ENCODE peak calls at places on chromosomes 11 and 22, in eight cellular contexts. K, F, E, X, S, A, P and C are unnamed samples.

GRCh38 chr22:42396621-42397331 is 35.4 kb downstream of the NFAM1 start:
- DNase-seq in K (no peak), F (no peak), E (no peak), X (no peak), S (no peak), A (no peak), P (peak), C (peak)

GRCh38 chr11:83583953-83584352 is 297.8 kb upstream of the CCDC90B start:
- DNase-seq in K (peak), F (no peak), E (no peak), X (no peak), S (peak), A (no peak), P (no peak), C (no peak)

GRCh38 chr11:61589961-61590360 is 9.1 kb upstream of the SYT7 start:
- DNase-seq in K (no peak), F (no peak), E (no peak), X (no peak), S (no peak), A (no peak), P (no peak), C (no peak)

GRCh38 chr11:36487619-36488018 is 22.5 kb downstream of the TRAF6 start:
- DNase-seq in K (no peak), F (no peak), E (no peak), X (no peak), S (no peak), A (no peak), P (no peak), C (no peak)

GRCh38 chr11:61928606-61929005 is 11.2 kb upstream of the RAB3IL1 start:
- DNase-seq in K (no peak), F (no peak), E (no peak), X (no peak), S (peak), A (no peak), P (no peak), C (no peak)

GRCh38 chr11:47980907-47981621 is 705 bp downstream of the PTPRJ start:
- DNase-seq in K (peak), F (peak), E (peak), X (peak), S (peak), A (peak), P (no peak), C (no peak)

GRCh38 chr11:70783356-70783755 is 385.0 kb downstream of the CTTN start:
- DNase-seq in K (no peak), F (no peak), E (no peak), X (no peak), S (peak), A (no peak), P (no peak), C (no peak)

GRCh38 chr11:74025467-74026166 is 16.7 kb upstream of the UCP3 start:
- DNase-seq in K (peak), F (no peak), E (no peak), X (no peak), S (peak), A (no peak), P (no peak), C (no peak)

GRCh38 chr11:363948-364761 is 5.1 kb upstream of the B4GALNT4 start:
- DNase-seq in K (peak), F (peak), E (peak), X (no peak), S (no peak), A (no peak), P (no peak), C (peak)

GRCh38 chr11:45918331-45918941 is 759 bp upstream of the PEX16 start:
- DNase-seq in K (peak), F (peak), E (peak), X (peak), S (peak), A (peak), P (peak), C (peak)

GRCh38 chr11:35404397-35404775 is 15.0 kb downstream of the SLC1A2 start:
- DNase-seq in K (peak), F (peak), E (peak), X (no peak), S (peak), A (peak), P (peak), C (no peak)
- TF ChIP-seq CTCF in K (peak), F (peak), E (peak), X (no peak), S (peak), A (peak), P (peak), C (no peak)

DNA sequence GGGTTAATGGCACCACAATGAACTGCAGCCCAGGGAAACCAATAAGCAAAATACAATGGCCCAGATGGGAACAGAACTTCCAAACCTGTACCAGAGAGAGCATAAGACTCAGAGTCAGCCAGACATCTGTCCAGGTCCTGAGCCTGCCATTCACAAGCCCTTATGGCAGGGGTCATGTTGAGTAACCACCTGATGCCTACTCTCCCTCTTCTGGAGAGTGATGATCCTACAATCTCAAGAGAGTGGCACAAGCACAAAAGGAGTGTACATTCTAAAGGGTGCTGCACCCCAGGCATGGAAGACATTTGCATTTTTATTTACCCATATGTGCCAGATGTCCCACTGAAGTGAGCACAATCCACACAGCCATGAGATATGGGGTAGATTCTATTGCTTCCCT is 10.6 kb downstream of the TENM4 start:
- DNase-seq in K (no peak), F (no peak), E (no peak), X (no peak), S (no peak), A (no peak), P (no peak), C (no peak)
- TF ChIP-seq CTCF in K (peak), F (no peak), E (no peak), X (no peak), S (no peak), A (peak), P (no peak), C (no peak)

GRCh38 chr11:37712246-37712645 is 1114.2 kb upstream of the RAG2 start:
- DNase-seq in K (peak), F (peak), E (no peak), X (no peak), S (peak), A (peak), P (no peak), C (no peak)
- TF ChIP-seq CTCF in K (peak), F (peak), E (peak), X (no peak), S (peak), A (peak), P (no peak), C (no peak)

GRCh38 chr11:43685483-43685882 is 4.9 kb downstream of the HSD17B12 start:
- DNase-seq in K (peak), F (no peak), E (no peak), X (no peak), S (no peak), A (no peak), P (no peak), C (no peak)
- TF ChIP-seq CTCF in K (peak), F (no peak), E (peak), X (no peak), S (no peak), A (no peak), P (no peak), C (no peak)

DNA sequence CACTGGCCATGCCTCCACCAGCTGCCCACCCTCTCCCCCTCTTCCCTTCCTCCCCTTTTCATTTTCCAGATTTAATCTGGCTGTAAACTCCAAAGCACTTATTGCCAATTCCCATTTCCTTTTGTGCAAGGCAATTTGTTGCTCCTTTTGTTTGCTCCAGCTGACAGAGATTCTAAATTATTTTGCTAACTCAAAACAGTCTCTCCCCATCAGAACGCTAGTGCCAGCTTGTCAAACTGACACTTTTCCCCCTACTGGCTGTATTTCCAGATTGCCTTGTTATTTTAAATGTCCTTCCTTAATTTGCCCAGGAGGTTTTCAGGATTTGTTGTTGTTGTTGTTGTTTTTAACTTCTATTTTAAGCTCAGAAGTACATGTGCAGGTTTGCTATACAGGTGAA is 57.0 kb upstream of the PAK1 start:
- DNase-seq in K (no peak), F (no peak), E (no peak), X (no peak), S (no peak), A (no peak), P (no peak), C (no peak)
- TF ChIP-seq CTCF in K (no peak), F (no peak), E (no peak), X (no peak), S (no peak), A (peak), P (no peak), C (no peak)

DNA sequence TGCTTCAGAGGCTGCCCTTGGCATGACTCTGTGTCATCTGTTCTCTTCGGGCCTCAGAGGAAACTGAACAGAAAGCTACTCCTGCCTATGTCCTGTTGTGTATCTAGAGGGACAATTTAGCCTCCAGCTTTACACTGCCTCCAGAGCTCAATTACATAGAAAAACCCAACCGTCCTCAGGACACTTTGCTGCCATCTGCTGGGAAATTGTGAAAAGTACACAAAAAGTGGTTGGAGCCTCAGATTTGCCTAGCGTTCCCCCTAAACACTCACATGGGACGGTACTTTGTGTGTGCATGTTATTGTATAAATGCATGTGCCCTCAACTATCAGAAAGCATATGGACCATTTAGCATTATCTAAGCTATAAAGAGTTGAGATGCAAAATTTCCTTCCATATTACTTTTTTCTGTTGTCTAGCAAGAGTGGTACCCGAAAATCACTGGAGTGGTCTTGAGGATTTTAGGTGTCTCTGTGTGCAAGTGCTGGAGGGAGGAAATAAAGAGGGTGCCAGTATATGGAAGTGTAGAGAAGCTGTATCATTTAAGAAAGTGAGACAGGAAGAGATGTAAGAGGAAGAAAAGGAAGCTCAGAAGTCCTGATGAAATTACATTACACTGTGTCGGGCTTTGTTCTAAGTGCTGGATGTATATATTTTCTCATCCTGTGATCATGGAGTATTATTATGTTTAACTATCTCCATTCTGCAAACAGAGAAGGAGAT is 8.7 kb upstream of the MS4A4E start:
- DNase-seq in K (peak), F (peak), E (peak), X (no peak), S (no peak), A (peak), P (no peak), C (no peak)
- TF ChIP-seq CTCF in K (peak), F (peak), E (peak), X (peak), S (no peak), A (peak), P (no peak), C (peak)